ENCODE peak calls at places on chromosomes 4 and X, in eight cellular contexts. R is cardiac muscle cell; K is CD8-positive, alpha-beta T cell; T is IMR-90; E is uterus; Y is lung; F is suprapubic skin; O is K562. M is an unnamed sample. For H3K4me1, the result is how much of the 10 kb centered on the place peaks cover.

GRCh38 chrX:100356497-100356896 is 53.6 kb downstream of the PCDH19 start:
- DNase-seq in R (no peak), K (no peak), T (no peak), E (no peak), Y (no peak), F (no peak), O (no peak), M (no peak)

GRCh38 chr4:8078610-8079015 is 80.0 kb downstream of the ABLIM2 start:
- DNase-seq in R (no peak), K (no peak), T (no peak), E (no peak), Y (no peak), F (no peak), O (no peak), M (no peak)

GRCh38 chrX:22340022-22340616 is 67.4 kb downstream of the CBLL2 start:
- DNase-seq in R (no peak), K (no peak), T (no peak), E (no peak), Y (no peak), F (no peak), O (no peak), M (peak)

GRCh38 chrX:7154040-7154597 is 6.2 kb upstream of the PUDP start:
- DNase-seq in R (no peak), K (no peak), T (no peak), E (no peak), Y (no peak), F (no peak), O (no peak), M (no peak)

GRCh38 chr4:33369366-33369899 is 2649.3 kb downstream of the PCDH7 start:
- DNase-seq in R (peak), K (no peak), T (peak), E (no peak), Y (no peak), F (no peak), O (no peak), M (peak)

GRCh38 chr4:165326831-165327210 is 648 bp upstream of the MSMO1 start:
- DNase-seq in R (peak), K (no peak), T (peak), E (peak), Y (peak), F (no peak), O (peak), M (no peak)

GRCh38 chr4:56979674-56980073 is 978 bp downstream of the POLR2B start:
- DNase-seq in R (peak), K (no peak), T (peak), E (no peak), Y (no peak), F (no peak), O (no peak), M (no peak)

GRCh38 chrX:150680974-150681373 is 12.2 kb upstream of the MTMR1 start:
- DNase-seq in R (peak), K (no peak), T (peak), E (no peak), Y (no peak), F (no peak), O (peak), M (peak)

GRCh38 chr4:123889376-123889945 is 492.9 kb downstream of the SPRY1 start:
- DNase-seq in R (peak), K (no peak), T (no peak), E (peak), Y (no peak), F (no peak), O (no peak), M (peak)

GRCh38 chrX:51894697-51895336 is 1.4 kb downstream of the MAGED1 start:
- DNase-seq in R (peak), K (no peak), T (peak), E (peak), Y (no peak), F (no peak), O (no peak), M (no peak)

GRCh38 chr4:73872331-73873108 is 3.3 kb downstream of the CXCL1 start:
- DNase-seq in R (peak), K (no peak), T (no peak), E (no peak), Y (no peak), F (no peak), O (no peak), M (peak)

GRCh38 chrX:129529685-129530281 is 6.5 kb upstream of the SMARCA1 start:
- DNase-seq in R (peak), K (no peak), T (peak), E (no peak), Y (no peak), F (no peak), O (no peak), M (peak)

GRCh38 chrX:67543818-67544217 is at the start of gene AR:
- DNase-seq in R (peak), K (no peak), T (peak), E (peak), Y (peak), F (peak), O (no peak), M (peak)

GRCh38 chrX:41412261-41413167 is 34.6 kb upstream of the NYX start:
- DNase-seq in R (no peak), K (no peak), T (no peak), E (peak), Y (no peak), F (no peak), O (no peak), M (no peak)

GRCh38 chr4:54954656-54955388 is 170.6 kb downstream of the KDR start:
- DNase-seq in R (peak), K (no peak), T (no peak), E (no peak), Y (no peak), F (no peak), O (no peak), M (no peak)

GRCh38 chr4:8835521-8836365 is 35.9 kb downstream of the HMX1 start:
- DNase-seq in R (no peak), K (no peak), T (no peak), E (no peak), Y (no peak), F (peak), O (no peak), M (no peak)

GRCh38 chr4:155033604-155034003 is 174.8 kb upstream of the NPY2R start:
- DNase-seq in R (no peak), K (no peak), T (no peak), E (no peak), Y (no peak), F (no peak), O (no peak), M (no peak)

GRCh38 chr4:54384563-54384962 is 155.5 kb downstream of the PDGFRA start:
- DNase-seq in R (peak), K (no peak), T (peak), E (no peak), Y (no peak), F (no peak), O (no peak), M (no peak)

GRCh38 chr4:154779362-154779947 is 1.6 kb upstream of the RBM46 start:
- DNase-seq in R (peak), K (no peak), T (peak), E (no peak), Y (no peak), F (no peak), O (peak), M (no peak)

GRCh38 chr4:16893141-16893571 is 5.3 kb downstream of the LDB2 start:
- DNase-seq in R (peak), K (no peak), T (peak), E (no peak), Y (no peak), F (no peak), O (no peak), M (no peak)

GRCh38 chr4:113358784-113359183 is 309.3 kb downstream of the ANK2 start:
- DNase-seq in R (peak), K (no peak), T (no peak), E (no peak), Y (no peak), F (no peak), O (peak), M (no peak)

GRCh38 chr4:184384056-184384809 is 90.1 kb downstream of the IRF2 start:
- DNase-seq in R (peak), K (no peak), T (peak), E (peak), Y (peak), F (no peak), O (no peak), M (peak)

GRCh38 chrX:10296581-10296980 is 139.8 kb downstream of the CLCN4 start:
- DNase-seq in R (peak), K (no peak), T (peak), E (no peak), Y (no peak), F (no peak), O (no peak), M (no peak)

GRCh38 chr4:172369471-172369959 is 556.3 kb downstream of the GALNTL6 start:
- DNase-seq in R (no peak), K (no peak), T (no peak), E (no peak), Y (no peak), F (no peak), O (no peak), M (no peak)

GRCh38 chr4:91527056-91527455 is 776.7 kb upstream of the GRID2 start:
- DNase-seq in R (peak), K (no peak), T (no peak), E (no peak), Y (no peak), F (no peak), O (no peak), M (no peak)

GRCh38 chrX:111868726-111869638 is 7.0 kb upstream of the TRPC5OS start:
- DNase-seq in R (peak), K (no peak), T (peak), E (no peak), Y (no peak), F (no peak), O (no peak), M (no peak)

GRCh38 chr4:108060164-108060563 is 70.5 kb downstream of the HADH start:
- DNase-seq in R (peak), K (no peak), T (peak), E (no peak), Y (no peak), F (no peak), O (peak), M (no peak)

GRCh38 chr4:112896326-112896892 is 153.0 kb upstream of the ANK2 start:
- DNase-seq in R (no peak), K (no peak), T (no peak), E (no peak), Y (no peak), F (no peak), O (no peak), M (no peak)

GRCh38 chrX:69024931-69025330 is 140.3 kb downstream of the PJA1 start:
- DNase-seq in R (peak), K (no peak), T (peak), E (peak), Y (peak), F (peak), O (no peak), M (peak)

GRCh38 chr4:185369729-185370128 is 26.0 kb downstream of the LRP2BP start:
- DNase-seq in R (peak), K (no peak), T (peak), E (no peak), Y (no peak), F (no peak), O (no peak), M (no peak)

GRCh38 chr4:85866508-85866907 is 391.6 kb downstream of the ARHGAP24 start:
- DNase-seq in R (no peak), K (no peak), T (no peak), E (no peak), Y (no peak), F (no peak), O (no peak), M (no peak)

GRCh38 chr4:167428172-167428571 is 193.9 kb upstream of the SPOCK3 start:
- DNase-seq in R (no peak), K (no peak), T (no peak), E (no peak), Y (no peak), F (no peak), O (no peak), M (no peak)

GRCh38 chr4:123777297-123777859 is 380.8 kb downstream of the SPRY1 start:
- DNase-seq in R (peak), K (no peak), T (peak), E (no peak), Y (no peak), F (no peak), O (no peak), M (no peak)

GRCh38 chr4:3729885-3730226 is 36.3 kb upstream of the ADRA2C start:
- DNase-seq in R (no peak), K (no peak), T (no peak), E (no peak), Y (no peak), F (no peak), O (no peak), M (no peak)

GRCh38 chr4:76830612-76831474 is 67.1 kb downstream of the SOWAHB start:
- DNase-seq in R (peak), K (no peak), T (peak), E (peak), Y (no peak), F (no peak), O (no peak), M (peak)

GRCh38 chrX:150416469-150416868 is 53.4 kb downstream of the MAMLD1 start:
- DNase-seq in R (no peak), K (no peak), T (no peak), E (no peak), Y (no peak), F (no peak), O (no peak), M (no peak)

GRCh38 chrX:121322159-121322558 is 274.7 kb downstream of the GLUD2 start:
- DNase-seq in R (no peak), K (no peak), T (no peak), E (no peak), Y (no peak), F (no peak), O (peak), M (peak)

GRCh38 chr4:112253382-112254000 is 21.9 kb downstream of the AP1AR start:
- DNase-seq in R (no peak), K (no peak), T (no peak), E (no peak), Y (no peak), F (no peak), O (no peak), M (no peak)

DNA sequence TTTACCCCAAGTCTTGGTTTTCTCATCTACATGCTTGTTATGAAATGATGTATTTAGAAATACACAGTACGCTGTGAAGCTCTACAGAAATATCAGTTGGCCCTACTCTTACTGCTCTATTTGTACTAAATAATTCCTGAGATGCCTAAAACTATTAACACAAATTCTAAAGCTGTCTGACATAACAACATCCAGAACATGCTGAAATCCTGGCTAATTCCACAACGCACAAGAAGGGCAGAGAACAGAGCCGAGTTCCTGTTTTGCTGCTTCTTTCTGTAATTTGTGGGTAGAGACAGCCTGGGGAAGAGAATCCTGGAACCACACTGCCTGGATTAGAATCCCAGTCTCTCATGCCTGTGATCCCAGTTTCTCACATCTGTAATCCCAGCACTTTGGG is 59.0 kb downstream of the ZNF827 start:
- DNase-seq in R (peak), K (no peak), T (peak), E (peak), Y (no peak), F (no peak), O (no peak), M (no peak)
- TF ChIP-seq CTCF in R (no peak), K (no peak), T (no peak), E (no peak), Y (no peak), F (no peak), O (no peak), M (no peak)

GRCh38 chr4:72067051-72067450 is 35.3 kb downstream of the NPFFR2 start:
- DNase-seq in R (no peak), K (no peak), T (no peak), E (no peak), Y (no peak), F (no peak), O (no peak), M (no peak)
- H3K27ac ChIP-seq in R (no peak), K (no peak), T (no peak), E (no peak), Y (no peak), F (no peak), O (no peak), M (no peak)

GRCh38 chr4:5708171-5708828 is at the start of gene EVC2:
- DNase-seq in R (peak), K (no peak), T (peak), E (peak), Y (peak), F (peak), O (no peak), M (peak)
- H3K4me1 ChIP-seq in R (under half), K (under half), T (under half), E (under half), Y (under half), F (half or more), O (under half), M (under half)

DNA sequence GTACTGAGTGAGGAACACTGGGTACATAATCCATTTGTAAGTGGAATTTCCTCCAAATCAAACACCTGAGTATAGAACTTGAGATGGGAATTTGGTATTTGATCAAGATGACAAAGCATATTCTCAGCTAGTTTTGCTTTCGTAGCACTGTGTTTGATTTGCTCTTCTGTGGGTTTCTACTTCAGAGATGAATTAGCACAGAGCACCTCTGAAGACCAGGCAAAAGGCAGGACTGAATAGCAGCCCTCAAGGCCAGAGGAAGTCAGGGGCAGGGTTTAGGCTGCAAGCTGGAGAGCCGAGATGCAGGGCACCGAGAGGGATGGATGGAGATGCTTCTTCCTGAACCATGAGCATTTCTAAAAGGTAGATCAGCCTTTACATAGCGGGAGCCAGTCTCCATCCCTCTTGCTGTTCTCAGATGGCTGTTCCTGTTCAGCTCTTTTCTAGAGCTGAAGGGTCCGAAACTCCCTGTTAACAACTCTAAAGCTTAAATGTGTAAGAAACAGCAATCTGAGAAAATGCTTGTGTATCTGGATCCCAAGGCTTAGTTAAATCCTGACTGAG is 10.8 kb downstream of the ZFP42 start:
- DNase-seq in R (no peak), K (no peak), T (no peak), E (no peak), Y (no peak), F (no peak), O (no peak), M (no peak)
- TF ChIP-seq CTCF in R (no peak), K (no peak), T (no peak), E (no peak), Y (no peak), F (no peak), O (no peak), M (no peak)

DNA sequence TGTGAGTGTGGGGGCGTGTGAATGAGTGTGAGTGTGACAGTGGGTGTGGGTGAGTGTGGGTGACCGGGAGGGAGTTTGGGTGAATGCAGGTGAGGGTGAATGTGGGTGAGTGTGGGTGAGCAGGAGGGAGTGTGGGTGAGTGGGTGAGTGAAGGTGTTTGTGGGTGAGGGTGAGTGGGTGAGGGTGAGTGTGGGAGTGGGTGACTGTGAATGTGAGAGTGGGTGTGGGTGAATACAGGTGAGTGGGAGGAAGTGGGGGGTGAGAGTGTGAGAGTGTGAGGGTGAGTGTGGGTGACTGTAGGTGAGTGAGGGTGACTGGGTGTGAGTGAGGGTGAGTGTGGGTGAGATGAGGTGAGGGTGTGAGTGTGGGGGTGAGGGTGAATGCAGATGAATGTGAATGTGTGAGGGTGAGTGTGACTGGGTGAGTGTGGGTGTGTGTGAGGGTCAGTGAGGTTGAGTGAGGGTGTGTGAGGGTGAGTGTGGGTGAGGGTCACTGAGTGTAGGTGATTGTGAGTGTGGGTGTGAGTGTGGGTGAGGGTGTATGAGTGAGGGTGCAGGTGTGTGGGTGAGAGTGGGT is 1677.3 kb upstream of the TENM3 start:
- DNase-seq in R (no peak), K (no peak), T (no peak), E (no peak), Y (no peak), F (no peak), O (no peak), M (no peak)
- H3K27ac ChIP-seq in R (no peak), K (no peak), T (no peak), E (no peak), Y (no peak), F (no peak), O (no peak), M (no peak)

GRCh38 chr4:1718095-1718850 is 2.9 kb downstream of the TMEM129 start:
- DNase-seq in R (no peak), K (no peak), T (no peak), E (no peak), Y (no peak), F (no peak), O (no peak), M (no peak)
- H3K4me1 ChIP-seq in R (under half), K (under half), T (under half), E (under half), Y (under half), F (half or more), O (half or more), M (under half)

GRCh38 chr4:163590609-163591264 is 96.2 kb downstream of the TMA16 start:
- DNase-seq in R (no peak), K (no peak), T (no peak), E (no peak), Y (no peak), F (no peak), O (no peak), M (no peak)

GRCh38 chr4:163592207-163592606 is 97.7 kb downstream of the TMA16 start:
- DNase-seq in R (no peak), K (no peak), T (no peak), E (no peak), Y (no peak), F (no peak), O (no peak), M (no peak)

GRCh38 chr4:163591614-163592020 is 97.1 kb downstream of the TMA16 start:
- DNase-seq in R (no peak), K (no peak), T (no peak), E (no peak), Y (no peak), F (no peak), O (no peak), M (no peak)

GRCh38 chr4:163590103-163590502 is 95.6 kb downstream of the TMA16 start:
- DNase-seq in R (no peak), K (no peak), T (no peak), E (no peak), Y (no peak), F (no peak), O (no peak), M (no peak)

DNA sequence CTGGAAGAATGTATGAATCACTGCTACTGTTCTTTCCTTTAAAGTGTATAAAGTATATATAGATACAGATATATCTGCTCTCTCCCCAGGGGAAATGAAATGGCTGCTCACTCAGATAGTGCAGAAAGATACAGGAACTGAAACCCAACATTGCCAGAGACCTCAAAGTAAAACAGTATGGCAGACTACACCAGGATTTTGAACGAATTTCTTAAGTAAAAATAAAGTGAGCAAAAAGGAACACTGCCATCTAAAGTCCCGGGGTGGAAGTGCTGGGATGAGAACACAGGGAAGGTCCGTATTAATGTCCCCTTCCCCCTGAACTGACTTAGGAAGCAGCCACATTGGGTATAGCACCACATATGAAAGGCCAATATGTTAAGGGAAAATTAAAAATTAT is 93.4 kb downstream of the TMA16 start:
- DNase-seq in R (no peak), K (no peak), T (no peak), E (no peak), Y (no peak), F (no peak), O (peak), M (peak)
- TF ChIP-seq CTCF in R (no peak), K (peak), T (peak), E (no peak), Y (no peak), F (no peak), O (peak), M (peak)